ENCODE peak calls at places on chromosome 13, in nine cellular contexts. One of them, this sample, is unnamed.

GRCh38 chr13:109088101-109088500 is 458.7 kb downstream of the MYO16 start:
- DNase-seq in HepG2: no peak
- DNase-seq in A549: no peak
- DNase-seq in H54: no peak
- DNase-seq in stomach: no peak
- DNase-seq in IMR-90: no peak
- DNase-seq in vagina: no peak
- DNase-seq in K562: no peak
- DNase-seq in esophagus squamous epithelium: no peak
- DNase-seq in this sample: no peak

GRCh38 chr13:90420683-90421082 is 926.8 kb upstream of the MIR17HG start:
- DNase-seq in HepG2: no peak
- DNase-seq in A549: no peak
- DNase-seq in H54: no peak
- DNase-seq in stomach: no peak
- DNase-seq in IMR-90: peak
- DNase-seq in vagina: no peak
- DNase-seq in K562: no peak
- DNase-seq in esophagus squamous epithelium: no peak
- DNase-seq in this sample: no peak

GRCh38 chr13:26041476-26041875 is 10.3 kb downstream of the SHISA2 start:
- DNase-seq in HepG2: no peak
- DNase-seq in A549: no peak
- DNase-seq in H54: no peak
- DNase-seq in stomach: no peak
- DNase-seq in IMR-90: no peak
- DNase-seq in vagina: no peak
- DNase-seq in K562: no peak
- DNase-seq in esophagus squamous epithelium: no peak
- DNase-seq in this sample: no peak

GRCh38 chr13:98542568-98543379 is 34.1 kb downstream of the STK24 start:
- DNase-seq in HepG2: no peak
- DNase-seq in A549: no peak
- DNase-seq in H54: no peak
- DNase-seq in stomach: no peak
- DNase-seq in IMR-90: no peak
- DNase-seq in vagina: no peak
- DNase-seq in K562: no peak
- DNase-seq in esophagus squamous epithelium: no peak
- DNase-seq in this sample: no peak

GRCh38 chr13:35025314-35025713 is 83.2 kb downstream of the NBEA start:
- DNase-seq in HepG2: no peak
- DNase-seq in A549: no peak
- DNase-seq in H54: no peak
- DNase-seq in stomach: no peak
- DNase-seq in IMR-90: no peak
- DNase-seq in vagina: no peak
- DNase-seq in K562: no peak
- DNase-seq in esophagus squamous epithelium: no peak
- DNase-seq in this sample: no peak

GRCh38 chr13:105462981-105463380 is 1072.5 kb downstream of the EFNB2 start:
- DNase-seq in HepG2: no peak
- DNase-seq in A549: no peak
- DNase-seq in H54: no peak
- DNase-seq in stomach: no peak
- DNase-seq in IMR-90: peak
- DNase-seq in vagina: no peak
- DNase-seq in K562: no peak
- DNase-seq in esophagus squamous epithelium: no peak
- DNase-seq in this sample: no peak

GRCh38 chr13:94329754-94330551 is 149.5 kb downstream of the DCT start:
- DNase-seq in HepG2: peak
- DNase-seq in A549: peak
- DNase-seq in H54: peak
- DNase-seq in stomach: no peak
- DNase-seq in IMR-90: peak
- DNase-seq in vagina: no peak
- DNase-seq in K562: no peak
- DNase-seq in esophagus squamous epithelium: no peak
- DNase-seq in this sample: peak

GRCh38 chr13:35789335-35790166 is 313.1 kb upstream of the MAB21L1 start:
- DNase-seq in HepG2: peak
- DNase-seq in A549: peak
- DNase-seq in H54: no peak
- DNase-seq in stomach: no peak
- DNase-seq in IMR-90: peak
- DNase-seq in vagina: no peak
- DNase-seq in K562: no peak
- DNase-seq in esophagus squamous epithelium: no peak
- DNase-seq in this sample: no peak

GRCh38 chr13:98751397-98752110 is 918 bp downstream of the SLC15A1 start:
- DNase-seq in HepG2: no peak
- DNase-seq in A549: no peak
- DNase-seq in H54: no peak
- DNase-seq in stomach: no peak
- DNase-seq in IMR-90: peak
- DNase-seq in vagina: no peak
- DNase-seq in K562: no peak
- DNase-seq in esophagus squamous epithelium: no peak
- DNase-seq in this sample: peak

GRCh38 chr13:21458457-21458815 is 667 bp downstream of the ZDHHC20 start:
- DNase-seq in HepG2: no peak
- DNase-seq in A549: peak
- DNase-seq in H54: peak
- DNase-seq in stomach: peak
- DNase-seq in IMR-90: no peak
- DNase-seq in vagina: no peak
- DNase-seq in K562: peak
- DNase-seq in esophagus squamous epithelium: no peak
- DNase-seq in this sample: peak

GRCh38 chr13:44307844-44308243 is 65.8 kb upstream of the SERP2 start:
- DNase-seq in HepG2: no peak
- DNase-seq in A549: no peak
- DNase-seq in H54: no peak
- DNase-seq in stomach: peak
- DNase-seq in IMR-90: no peak
- DNase-seq in vagina: peak
- DNase-seq in K562: no peak
- DNase-seq in esophagus squamous epithelium: no peak
- DNase-seq in this sample: no peak

GRCh38 chr13:33197551-33197971 is 88.0 kb downstream of the STARD13 start:
- DNase-seq in HepG2: no peak
- DNase-seq in A549: no peak
- DNase-seq in H54: no peak
- DNase-seq in stomach: no peak
- DNase-seq in IMR-90: no peak
- DNase-seq in vagina: no peak
- DNase-seq in K562: no peak
- DNase-seq in esophagus squamous epithelium: no peak
- DNase-seq in this sample: no peak

GRCh38 chr13:51148223-51148951 is 37.3 kb upstream of the C13orf42 start:
- DNase-seq in HepG2: no peak
- DNase-seq in A549: no peak
- DNase-seq in H54: no peak
- DNase-seq in stomach: no peak
- DNase-seq in IMR-90: no peak
- DNase-seq in vagina: peak
- DNase-seq in K562: no peak
- DNase-seq in esophagus squamous epithelium: no peak
- DNase-seq in this sample: no peak
- TF ChIP-seq POLR2A in HepG2: no peak
- TF ChIP-seq POLR2A in A549: no peak
- TF ChIP-seq POLR2A in H54: no peak
- TF ChIP-seq POLR2A in stomach: no peak
- TF ChIP-seq POLR2A in IMR-90: no peak
- TF ChIP-seq POLR2A in vagina: no peak
- TF ChIP-seq POLR2A in K562: no peak
- TF ChIP-seq POLR2A in esophagus squamous epithelium: no peak
- TF ChIP-seq POLR2A in this sample: no peak

GRCh38 chr13:113862766-113863510 is 938 bp downstream of the GAS6 start:
- DNase-seq in HepG2: no peak
- DNase-seq in A549: peak
- DNase-seq in H54: no peak
- DNase-seq in stomach: peak
- DNase-seq in IMR-90: no peak
- DNase-seq in vagina: no peak
- DNase-seq in K562: peak
- DNase-seq in esophagus squamous epithelium: no peak
- DNase-seq in this sample: no peak
- TF ChIP-seq POLR2A in HepG2: no peak
- TF ChIP-seq POLR2A in A549: no peak
- TF ChIP-seq POLR2A in H54: no peak
- TF ChIP-seq POLR2A in stomach: no peak
- TF ChIP-seq POLR2A in IMR-90: no peak
- TF ChIP-seq POLR2A in vagina: no peak
- TF ChIP-seq POLR2A in K562: no peak
- TF ChIP-seq POLR2A in esophagus squamous epithelium: no peak
- TF ChIP-seq POLR2A in this sample: no peak

GRCh38 chr13:45464141-45464686 is 525 bp upstream of the COG3 start:
- DNase-seq in HepG2: no peak
- DNase-seq in A549: no peak
- DNase-seq in H54: no peak
- DNase-seq in stomach: no peak
- DNase-seq in IMR-90: no peak
- DNase-seq in vagina: no peak
- DNase-seq in K562: no peak
- DNase-seq in esophagus squamous epithelium: no peak
- DNase-seq in this sample: no peak

GRCh38 chr13:45466359-45466758 is 1.6 kb downstream of the COG3 start:
- DNase-seq in HepG2: no peak
- DNase-seq in A549: no peak
- DNase-seq in H54: no peak
- DNase-seq in stomach: no peak
- DNase-seq in IMR-90: no peak
- DNase-seq in vagina: no peak
- DNase-seq in K562: no peak
- DNase-seq in esophagus squamous epithelium: no peak
- DNase-seq in this sample: no peak

GRCh38 chr13:45468676-45469075 is 3.9 kb downstream of the COG3 start:
- DNase-seq in HepG2: no peak
- DNase-seq in A549: no peak
- DNase-seq in H54: no peak
- DNase-seq in stomach: no peak
- DNase-seq in IMR-90: no peak
- DNase-seq in vagina: no peak
- DNase-seq in K562: peak
- DNase-seq in esophagus squamous epithelium: no peak
- DNase-seq in this sample: no peak

GRCh38 chr13:45464687-45465453 is at the start of gene COG3:
- DNase-seq in HepG2: peak
- DNase-seq in A549: peak
- DNase-seq in H54: peak
- DNase-seq in stomach: peak
- DNase-seq in IMR-90: peak
- DNase-seq in vagina: no peak
- DNase-seq in K562: peak
- DNase-seq in esophagus squamous epithelium: peak
- DNase-seq in this sample: peak
- TF ChIP-seq POLR2A in HepG2: peak
- TF ChIP-seq POLR2A in A549: peak
- TF ChIP-seq POLR2A in H54: peak
- TF ChIP-seq POLR2A in stomach: no peak
- TF ChIP-seq POLR2A in IMR-90: peak
- TF ChIP-seq POLR2A in vagina: no peak
- TF ChIP-seq POLR2A in K562: peak
- TF ChIP-seq POLR2A in esophagus squamous epithelium: peak
- TF ChIP-seq POLR2A in this sample: peak

DNA sequence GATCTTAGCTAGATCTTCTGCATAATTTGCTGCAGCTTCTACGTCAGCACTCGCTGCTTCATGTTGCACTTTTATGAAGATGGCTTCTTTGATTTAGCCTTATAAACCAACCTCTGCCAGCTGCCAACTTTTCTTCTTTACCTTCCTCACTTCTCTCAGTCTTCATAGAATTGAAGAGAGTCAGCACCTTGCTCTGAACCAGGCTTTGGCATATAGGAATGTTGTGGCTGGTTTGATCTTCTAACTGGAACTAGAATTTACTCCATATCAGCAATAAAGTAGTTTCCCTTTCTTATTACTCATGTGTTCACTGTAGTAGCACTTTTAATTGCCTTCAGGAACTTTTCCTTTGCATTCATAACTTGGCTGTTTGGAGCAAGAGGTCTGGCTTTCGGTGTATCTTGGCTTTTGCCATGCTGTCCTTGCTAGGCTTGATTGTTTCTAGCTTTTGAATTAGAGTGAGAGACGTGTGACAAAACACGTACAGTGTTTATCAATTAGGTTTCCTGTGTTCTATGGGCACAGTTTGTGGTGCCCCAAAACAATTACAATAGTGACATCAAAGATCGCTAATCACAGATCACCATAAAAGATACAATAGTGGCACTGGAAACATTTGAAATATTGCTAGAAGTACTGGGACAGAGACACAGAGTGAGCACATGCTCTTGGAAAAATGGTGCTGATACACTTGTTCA is 50.7 kb downstream of the NDFIP2 start:
- DNase-seq in HepG2: no peak
- DNase-seq in A549: no peak
- DNase-seq in H54: no peak
- DNase-seq in stomach: no peak
- DNase-seq in IMR-90: no peak
- DNase-seq in vagina: no peak
- DNase-seq in K562: no peak
- DNase-seq in esophagus squamous epithelium: no peak
- DNase-seq in this sample: no peak
- TF ChIP-seq POLR2A in HepG2: no peak
- TF ChIP-seq POLR2A in A549: no peak
- TF ChIP-seq POLR2A in H54: no peak
- TF ChIP-seq POLR2A in stomach: no peak
- TF ChIP-seq POLR2A in IMR-90: no peak
- TF ChIP-seq POLR2A in vagina: no peak
- TF ChIP-seq POLR2A in K562: no peak
- TF ChIP-seq POLR2A in esophagus squamous epithelium: no peak
- TF ChIP-seq POLR2A in this sample: no peak

DNA sequence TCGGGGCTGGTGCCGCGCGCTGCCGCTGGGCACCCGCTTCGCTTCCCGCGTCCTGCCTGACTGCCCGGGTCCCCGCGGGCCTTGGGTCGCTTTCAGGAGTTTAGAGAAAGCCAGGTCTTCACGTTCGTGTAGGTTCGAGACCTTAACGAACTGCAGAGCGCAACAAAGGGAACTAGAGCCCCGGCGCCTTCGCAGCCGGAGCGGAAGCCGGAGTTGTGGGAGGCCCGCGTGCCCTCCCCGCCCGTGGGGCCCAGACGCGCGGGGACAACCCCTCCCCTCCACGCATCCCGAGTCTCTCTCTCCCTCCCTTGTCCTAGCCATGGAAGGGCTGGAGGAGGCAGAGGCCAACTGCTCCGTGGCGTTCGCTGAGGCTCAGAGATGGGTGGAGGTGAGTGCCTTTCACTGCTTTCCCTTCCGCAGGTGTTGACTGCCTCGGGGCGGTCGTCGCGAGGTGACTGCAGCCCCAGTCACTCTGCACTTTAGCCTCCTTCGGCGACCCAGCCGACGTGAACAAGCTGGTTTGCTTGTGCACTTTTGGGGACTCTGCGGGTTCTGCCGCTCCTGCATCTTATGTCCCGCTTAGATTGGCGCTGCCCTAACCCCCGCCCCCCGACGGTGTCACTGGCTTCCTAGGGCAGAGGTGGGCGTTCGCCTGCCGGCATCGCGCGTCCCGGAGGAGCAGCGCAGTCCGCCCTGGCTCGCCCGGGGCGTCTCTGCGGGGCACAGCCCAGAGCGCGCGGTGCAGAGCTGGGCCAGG is 387 bp downstream of the LMO7 start:
- DNase-seq in HepG2: peak
- DNase-seq in A549: no peak
- DNase-seq in H54: peak
- DNase-seq in stomach: no peak
- DNase-seq in IMR-90: peak
- DNase-seq in vagina: no peak
- DNase-seq in K562: peak
- DNase-seq in esophagus squamous epithelium: no peak
- DNase-seq in this sample: no peak
- TF ChIP-seq POLR2A in HepG2: no peak
- TF ChIP-seq POLR2A in A549: no peak
- TF ChIP-seq POLR2A in H54: peak
- TF ChIP-seq POLR2A in stomach: no peak
- TF ChIP-seq POLR2A in IMR-90: no peak
- TF ChIP-seq POLR2A in vagina: no peak
- TF ChIP-seq POLR2A in K562: no peak
- TF ChIP-seq POLR2A in esophagus squamous epithelium: no peak
- TF ChIP-seq POLR2A in this sample: no peak